ENCODE peak calls at places on chromosomes 3 and 15, in six cellular contexts. C, A, W, O, I and S are unnamed samples.

GRCh38 chr3:195385526-195385925 is 57.3 kb downstream of the ACAP2 start:
- DNase-seq in C (no peak), A (no peak), W (no peak), O (no peak), I (peak), S (no peak)

GRCh38 chr15:97115764-97116075 is 785.2 kb downstream of the NR2F2 start:
- DNase-seq in C (no peak), A (no peak), W (no peak), O (no peak), I (no peak), S (no peak)

GRCh38 chr3:127484601-127485388 is 105.7 kb downstream of the TPRA1 start:
- DNase-seq in C (no peak), A (no peak), W (no peak), O (no peak), I (no peak), S (no peak)

GRCh38 chr15:68149059-68149458 is 56.1 kb downstream of the CALML4 start:
- DNase-seq in C (peak), A (no peak), W (no peak), O (no peak), I (no peak), S (no peak)

GRCh38 chr15:89958107-89958805 is 42.9 kb upstream of the ZNF710 start:
- DNase-seq in C (no peak), A (no peak), W (no peak), O (no peak), I (no peak), S (no peak)

GRCh38 chr3:124652009-124652408 is 78.2 kb upstream of the UMPS start:
- DNase-seq in C (no peak), A (no peak), W (no peak), O (no peak), I (no peak), S (no peak)

GRCh38 chr3:11607816-11608215 is 35.9 kb downstream of the VGLL4 start:
- DNase-seq in C (no peak), A (no peak), W (no peak), O (no peak), I (no peak), S (no peak)

GRCh38 chr15:45794304-45794703 is 159.5 kb downstream of the SQOR start:
- DNase-seq in C (no peak), A (no peak), W (no peak), O (no peak), I (no peak), S (no peak)

GRCh38 chr15:69908518-69909420 is 188.9 kb downstream of the TLE3 start:
- DNase-seq in C (no peak), A (no peak), W (no peak), O (no peak), I (peak), S (no peak)